ENCODE peak calls at places on chromosomes 12 and 14, in five cellular contexts. One of them, this sample, is unnamed.

GRCh38 chr12:10101042-10101579 is 2.3 kb upstream of the CLEC1A start:
- DNase-seq in DMS79 treated with DMSO at 0.1 percent for 48 hours: no peak
- DNase-seq in MM.1S: no peak
- DNase-seq in body of pancreas: no peak
- DNase-seq in anterior cingulate cortex: no peak
- DNase-seq in this sample: peak; percentile 65

GRCh38 chr12:107635139-107635538 is 50.5 kb upstream of the PWP1 start:
- DNase-seq in DMS79 treated with DMSO at 0.1 percent for 48 hours: no peak
- DNase-seq in MM.1S: no peak
- DNase-seq in body of pancreas: no peak
- DNase-seq in anterior cingulate cortex: no peak
- DNase-seq in this sample: no peak

GRCh38 chr14:71271166-71271945 is 364.1 kb downstream of the PCNX1 start:
- DNase-seq in DMS79 treated with DMSO at 0.1 percent for 48 hours: no peak
- DNase-seq in MM.1S: no peak
- DNase-seq in body of pancreas: no peak
- DNase-seq in anterior cingulate cortex: no peak
- DNase-seq in this sample: no peak

GRCh38 chr12:68686595-68687521 is at the start of gene NUP107:
- DNase-seq in DMS79 treated with DMSO at 0.1 percent for 48 hours: peak; percentile 87
- DNase-seq in MM.1S: peak; percentile 98
- DNase-seq in body of pancreas: peak; percentile 100
- DNase-seq in anterior cingulate cortex: peak; percentile 93
- DNase-seq in this sample: peak; percentile 98

GRCh38 chr12:89225808-89226368 is 126.4 kb downstream of the DUSP6 start:
- DNase-seq in DMS79 treated with DMSO at 0.1 percent for 48 hours: peak; percentile 92
- DNase-seq in MM.1S: no peak
- DNase-seq in body of pancreas: peak; percentile 61
- DNase-seq in anterior cingulate cortex: no peak
- DNase-seq in this sample: peak; percentile 99

GRCh38 chr14:96584199-96584906 is 82.2 kb downstream of the PAPOLA start:
- DNase-seq in DMS79 treated with DMSO at 0.1 percent for 48 hours: no peak
- DNase-seq in MM.1S: peak; percentile 37
- DNase-seq in body of pancreas: peak; percentile 46
- DNase-seq in anterior cingulate cortex: no peak
- DNase-seq in this sample: peak; percentile 29

GRCh38 chr12:52230364-52231281 is 2.4 kb upstream of the KRT7 start:
- DNase-seq in DMS79 treated with DMSO at 0.1 percent for 48 hours: peak; percentile 14
- DNase-seq in MM.1S: no peak
- DNase-seq in body of pancreas: peak; percentile 75
- DNase-seq in anterior cingulate cortex: no peak
- DNase-seq in this sample: peak; percentile 75

GRCh38 chr12:62834971-62835547 is 99.9 kb downstream of the PPM1H start:
- DNase-seq in DMS79 treated with DMSO at 0.1 percent for 48 hours: no peak
- DNase-seq in MM.1S: no peak
- DNase-seq in body of pancreas: no peak
- DNase-seq in anterior cingulate cortex: no peak
- DNase-seq in this sample: peak; percentile 20

GRCh38 chr12:7879246-7879645 is 6.5 kb upstream of the SLC2A14 start:
- DNase-seq in DMS79 treated with DMSO at 0.1 percent for 48 hours: no peak
- DNase-seq in MM.1S: no peak
- DNase-seq in body of pancreas: no peak
- DNase-seq in anterior cingulate cortex: no peak
- DNase-seq in this sample: no peak

GRCh38 chr12:10718279-10718821 is 4.8 kb downstream of the YBX3 start:
- DNase-seq in DMS79 treated with DMSO at 0.1 percent for 48 hours: no peak
- DNase-seq in MM.1S: no peak
- DNase-seq in body of pancreas: no peak
- DNase-seq in anterior cingulate cortex: no peak
- DNase-seq in this sample: peak; percentile 61

GRCh38 chr12:26524862-26525465 is 308.0 kb downstream of the ITPR2 start:
- DNase-seq in DMS79 treated with DMSO at 0.1 percent for 48 hours: no peak
- DNase-seq in MM.1S: no peak
- DNase-seq in body of pancreas: no peak
- DNase-seq in anterior cingulate cortex: no peak
- DNase-seq in this sample: peak; percentile 31

This sample was measured in mammary epithelial cell.